ENCODE peak calls at places on chromosomes 6 and 20, in five cellular contexts. G, D, T, E and C are unnamed samples.

GRCh38 chr20:63045991-63046390 is 39.2 kb upstream of the BHLHE23 start:
- DNase-seq in G (no peak), D (no peak), T (no peak), E (no peak), C (no peak)

GRCh38 chr6:40896696-40897095 is 142.3 kb downstream of the UNC5CL start:
- DNase-seq in E (no peak), G (no peak), D (no peak), T (no peak), C (no peak)

GRCh38 chr6:16688984-16689636 is 72.2 kb downstream of the ATXN1 start:
- DNase-seq in D (no peak), E (peak), G (no peak), T (no peak), C (no peak)

GRCh38 chr6:152637422-152638047 is 373 bp upstream of the SYNE1 start:
- DNase-seq in E (no peak), G (no peak), D (no peak), T (no peak), C (no peak)

GRCh38 chr20:1434571-1435336 is 31.9 kb downstream of the NSFL1C start:
- DNase-seq in E (peak), D (no peak), T (no peak), G (no peak), C (no peak)

GRCh38 chr20:4063631-4064030 is 48.3 kb upstream of the RNF24 start:
- DNase-seq in D (no peak), T (no peak), G (no peak), E (no peak), C (no peak)

GRCh38 chr6:4942673-4943009 is 61.2 kb downstream of the RPP40 start:
- DNase-seq in G (no peak), T (no peak), D (no peak), E (no peak), C (no peak)

GRCh38 chr20:63750807-63751470 is 11.4 kb downstream of the SLC2A4RG start:
- DNase-seq in G (no peak), D (no peak), E (no peak), T (no peak), C (no peak)

GRCh38 chr6:103797738-103798137 is 1062.0 kb downstream of the HACE1 start:
- DNase-seq in E (no peak), T (no peak), D (no peak), G (no peak), C (peak)

GRCh38 chr20:18314786-18315406 is 26.6 kb downstream of the ZNF133 start:
- DNase-seq in D (no peak), E (peak), G (no peak), T (no peak), C (no peak)

GRCh38 chr6:158545043-158545966 is 14.6 kb upstream of the TMEM181 start:
- DNase-seq in T (no peak), D (no peak), G (peak), E (no peak), C (no peak)

GRCh38 chr6:94510877-94511276 is 1066.5 kb upstream of the MANEA start:
- DNase-seq in D (no peak), G (peak), E (no peak), T (no peak), C (no peak)

GRCh38 chr6:30171677-30172471 is 8.5 kb downstream of the TRIM15 start:
- DNase-seq in G (no peak), D (no peak), T (no peak), E (no peak), C (no peak)

GRCh38 chr6:3916211-3916610 is 67.0 kb downstream of the FAM50B start:
- DNase-seq in G (no peak), T (no peak), E (no peak), D (no peak), C (no peak)

GRCh38 chr6:158605266-158605878 is 39.2 kb downstream of the DYNLT1 start:
- DNase-seq in G (peak), E (no peak), T (peak), D (peak), C (peak)

GRCh38 chr6:3913077-3913957 is 64.1 kb downstream of the FAM50B start:
- DNase-seq in T (peak), E (peak), D (peak), G (peak), C (no peak)

GRCh38 chr6:89434954-89435353 is 2.0 kb downstream of the ANKRD6 start:
- DNase-seq in T (no peak), E (no peak), G (no peak), D (no peak), C (no peak)

GRCh38 chr6:34792605-34793500 is 970 bp downstream of the BLTP3A start:
- DNase-seq in E (no peak), G (peak), D (peak), T (no peak), C (no peak)

GRCh38 chr6:116945809-116946208 is 68.8 kb downstream of the RFX6 start:
- DNase-seq in G (no peak), D (no peak), T (no peak), E (no peak), C (no peak)

GRCh38 chr6:14476793-14477531 is 359.4 kb downstream of the CD83 start:
- DNase-seq in G (no peak), T (no peak), E (no peak), D (peak), C (no peak)

GRCh38 chr6:37160922-37161778 is 8.8 kb upstream of the PIM1 start:
- DNase-seq in E (no peak), T (no peak), D (no peak), G (no peak), C (no peak)

GRCh38 chr6:144528605-144529425 is 243.7 kb downstream of the UTRN start:
- DNase-seq in T (no peak), G (no peak), E (no peak), D (no peak), C (no peak)

GRCh38 chr20:47585087-47585747 is 83.5 kb downstream of the NCOA3 start:
- DNase-seq in D (peak), E (no peak), T (no peak), G (no peak), C (no peak)